ENCODE peak calls at places on chromosomes 3 and 15, in ten cellular contexts. One of them, this sample, is unnamed.

GRCh38 chr15:84929795-84930371 is 45.4 kb downstream of the SLC28A1 start:
- DNase-seq in activated CD8-positive, alpha-beta memory T cell treated with anti-CD3 and anti-CD28 coated beads, Interleukin-2, amount 10 ng/mL, durations not matched to agents 7 days and 5 days: no peak
- DNase-seq in heart left ventricle: no peak
- DNase-seq in T47D: no peak
- DNase-seq in HCT116: peak; percentile 94
- DNase-seq in PC-3: peak; percentile 99
- DNase-seq in cerebellar cortex: no peak
- DNase-seq in psoas muscle: no peak
- DNase-seq in OCI-M1: no peak
- DNase-seq in amniotic stem cell: peak; percentile 33
- DNase-seq in this sample: no peak

GRCh38 chr3:25508433-25508832 is 80.4 kb downstream of the RARB start:
- DNase-seq in PC-3: no peak
- DNase-seq in amniotic stem cell: no peak
- DNase-seq in T47D: no peak
- DNase-seq in psoas muscle: no peak
- DNase-seq in activated CD8-positive, alpha-beta memory T cell treated with anti-CD3 and anti-CD28 coated beads, Interleukin-2, amount 10 ng/mL, durations not matched to agents 7 days and 5 days: no peak
- DNase-seq in cerebellar cortex: no peak
- DNase-seq in HCT116: no peak
- DNase-seq in OCI-M1: no peak
- DNase-seq in heart left ventricle: no peak
- DNase-seq in this sample: no peak

GRCh38 chr3:46656778-46657556 is 36.5 kb downstream of the ALS2CL start:
- DNase-seq in T47D: no peak
- DNase-seq in PC-3: peak; percentile 55
- DNase-seq in HCT116: no peak
- DNase-seq in cerebellar cortex: peak; percentile 42
- DNase-seq in heart left ventricle: no peak
- DNase-seq in OCI-M1: no peak
- DNase-seq in amniotic stem cell: no peak
- DNase-seq in activated CD8-positive, alpha-beta memory T cell treated with anti-CD3 and anti-CD28 coated beads, Interleukin-2, amount 10 ng/mL, durations not matched to agents 7 days and 5 days: peak; percentile 26
- DNase-seq in psoas muscle: no peak
- DNase-seq in this sample: no peak

GRCh38 chr3:49650651-49651050 is 23.5 kb upstream of the APEH start:
- DNase-seq in cerebellar cortex: no peak
- DNase-seq in activated CD8-positive, alpha-beta memory T cell treated with anti-CD3 and anti-CD28 coated beads, Interleukin-2, amount 10 ng/mL, durations not matched to agents 7 days and 5 days: no peak
- DNase-seq in OCI-M1: no peak
- DNase-seq in heart left ventricle: peak; percentile 31
- DNase-seq in amniotic stem cell: no peak
- DNase-seq in PC-3: no peak
- DNase-seq in T47D: no peak
- DNase-seq in psoas muscle: peak; percentile 31
- DNase-seq in HCT116: no peak
- DNase-seq in this sample: no peak

GRCh38 chr15:90205050-90205848 is 4.1 kb downstream of the SEMA4B start:
- DNase-seq in OCI-M1: no peak
- DNase-seq in heart left ventricle: peak; percentile 20
- DNase-seq in activated CD8-positive, alpha-beta memory T cell treated with anti-CD3 and anti-CD28 coated beads, Interleukin-2, amount 10 ng/mL, durations not matched to agents 7 days and 5 days: no peak
- DNase-seq in T47D: no peak
- DNase-seq in PC-3: no peak
- DNase-seq in amniotic stem cell: no peak
- DNase-seq in HCT116: no peak
- DNase-seq in cerebellar cortex: no peak
- DNase-seq in psoas muscle: no peak
- DNase-seq in this sample: no peak

GRCh38 chr3:42546691-42547213 is 35.0 kb downstream of the SEC22C start:
- DNase-seq in HCT116: no peak
- DNase-seq in psoas muscle: no peak
- DNase-seq in cerebellar cortex: no peak
- DNase-seq in T47D: no peak
- DNase-seq in OCI-M1: no peak
- DNase-seq in amniotic stem cell: no peak
- DNase-seq in PC-3: no peak
- DNase-seq in heart left ventricle: no peak
- DNase-seq in activated CD8-positive, alpha-beta memory T cell treated with anti-CD3 and anti-CD28 coated beads, Interleukin-2, amount 10 ng/mL, durations not matched to agents 7 days and 5 days: no peak
- DNase-seq in this sample: no peak

GRCh38 chr3:99899603-99900002 is 81.9 kb downstream of the CMSS1 start:
- DNase-seq in heart left ventricle: no peak
- DNase-seq in HCT116: no peak
- DNase-seq in T47D: no peak
- DNase-seq in cerebellar cortex: no peak
- DNase-seq in OCI-M1: no peak
- DNase-seq in amniotic stem cell: no peak
- DNase-seq in activated CD8-positive, alpha-beta memory T cell treated with anti-CD3 and anti-CD28 coated beads, Interleukin-2, amount 10 ng/mL, durations not matched to agents 7 days and 5 days: no peak
- DNase-seq in PC-3: no peak
- DNase-seq in psoas muscle: no peak
- DNase-seq in this sample: no peak

GRCh38 chr3:115627180-115628074 is 4.1 kb downstream of the GAP43 start:
- DNase-seq in heart left ventricle: no peak
- DNase-seq in psoas muscle: no peak
- DNase-seq in amniotic stem cell: no peak
- DNase-seq in HCT116: no peak
- DNase-seq in cerebellar cortex: peak; percentile 31
- DNase-seq in T47D: no peak
- DNase-seq in PC-3: no peak
- DNase-seq in OCI-M1: no peak
- DNase-seq in activated CD8-positive, alpha-beta memory T cell treated with anti-CD3 and anti-CD28 coated beads, Interleukin-2, amount 10 ng/mL, durations not matched to agents 7 days and 5 days: no peak
- DNase-seq in this sample: no peak

GRCh38 chr3:51777985-51778384 is 1.1 kb downstream of the IQCF6 start:
- DNase-seq in OCI-M1: no peak
- DNase-seq in HCT116: no peak
- DNase-seq in amniotic stem cell: no peak
- DNase-seq in psoas muscle: peak; percentile 72
- DNase-seq in heart left ventricle: peak; percentile 79
- DNase-seq in activated CD8-positive, alpha-beta memory T cell treated with anti-CD3 and anti-CD28 coated beads, Interleukin-2, amount 10 ng/mL, durations not matched to agents 7 days and 5 days: no peak
- DNase-seq in PC-3: peak; percentile 5
- DNase-seq in T47D: no peak
- DNase-seq in cerebellar cortex: peak; percentile 5
- DNase-seq in this sample: peak; percentile 58

GRCh38 chr3:4588410-4588809 is 95.3 kb downstream of the ITPR1 start:
- DNase-seq in heart left ventricle: no peak
- DNase-seq in PC-3: peak; percentile 51
- DNase-seq in activated CD8-positive, alpha-beta memory T cell treated with anti-CD3 and anti-CD28 coated beads, Interleukin-2, amount 10 ng/mL, durations not matched to agents 7 days and 5 days: no peak
- DNase-seq in psoas muscle: no peak
- DNase-seq in cerebellar cortex: peak; percentile 29
- DNase-seq in amniotic stem cell: no peak
- DNase-seq in OCI-M1: peak; percentile 26
- DNase-seq in T47D: no peak
- DNase-seq in HCT116: no peak
- DNase-seq in this sample: no peak

GRCh38 chr3:30315452-30315851 is 290.9 kb upstream of the TGFBR2 start:
- DNase-seq in amniotic stem cell: no peak
- DNase-seq in HCT116: no peak
- DNase-seq in heart left ventricle: no peak
- DNase-seq in T47D: no peak
- DNase-seq in psoas muscle: no peak
- DNase-seq in cerebellar cortex: no peak
- DNase-seq in PC-3: no peak
- DNase-seq in OCI-M1: no peak
- DNase-seq in activated CD8-positive, alpha-beta memory T cell treated with anti-CD3 and anti-CD28 coated beads, Interleukin-2, amount 10 ng/mL, durations not matched to agents 7 days and 5 days: no peak
- DNase-seq in this sample: no peak

GRCh38 chr3:37174532-37175126 is at the start of gene LRRFIP2:
- DNase-seq in OCI-M1: peak; percentile 73
- DNase-seq in amniotic stem cell: no peak
- DNase-seq in HCT116: no peak
- DNase-seq in psoas muscle: no peak
- DNase-seq in activated CD8-positive, alpha-beta memory T cell treated with anti-CD3 and anti-CD28 coated beads, Interleukin-2, amount 10 ng/mL, durations not matched to agents 7 days and 5 days: peak; percentile 53
- DNase-seq in cerebellar cortex: no peak
- DNase-seq in T47D: no peak
- DNase-seq in heart left ventricle: no peak
- DNase-seq in PC-3: peak; percentile 85
- DNase-seq in this sample: no peak

GRCh38 chr3:152617609-152618008 is 217.3 kb upstream of the P2RY1 start:
- DNase-seq in cerebellar cortex: no peak
- DNase-seq in HCT116: no peak
- DNase-seq in heart left ventricle: no peak
- DNase-seq in activated CD8-positive, alpha-beta memory T cell treated with anti-CD3 and anti-CD28 coated beads, Interleukin-2, amount 10 ng/mL, durations not matched to agents 7 days and 5 days: no peak
- DNase-seq in OCI-M1: no peak
- DNase-seq in T47D: no peak
- DNase-seq in psoas muscle: no peak
- DNase-seq in amniotic stem cell: no peak
- DNase-seq in PC-3: no peak
- DNase-seq in this sample: no peak

GRCh38 chr3:58403513-58404109 is 30.0 kb downstream of the PDHB start:
- DNase-seq in activated CD8-positive, alpha-beta memory T cell treated with anti-CD3 and anti-CD28 coated beads, Interleukin-2, amount 10 ng/mL, durations not matched to agents 7 days and 5 days: no peak
- DNase-seq in PC-3: no peak
- DNase-seq in HCT116: no peak
- DNase-seq in T47D: no peak
- DNase-seq in OCI-M1: no peak
- DNase-seq in psoas muscle: no peak
- DNase-seq in amniotic stem cell: no peak
- DNase-seq in cerebellar cortex: no peak
- DNase-seq in heart left ventricle: no peak
- DNase-seq in this sample: no peak

GRCh38 chr15:58602823-58603222 is 146.7 kb downstream of the ADAM10 start:
- DNase-seq in PC-3: no peak
- DNase-seq in amniotic stem cell: no peak
- DNase-seq in activated CD8-positive, alpha-beta memory T cell treated with anti-CD3 and anti-CD28 coated beads, Interleukin-2, amount 10 ng/mL, durations not matched to agents 7 days and 5 days: no peak
- DNase-seq in HCT116: no peak
- DNase-seq in psoas muscle: no peak
- DNase-seq in OCI-M1: no peak
- DNase-seq in T47D: no peak
- DNase-seq in cerebellar cortex: no peak
- DNase-seq in heart left ventricle: no peak
- DNase-seq in this sample: no peak

GRCh38 chr15:68354923-68355322 is 77.0 kb downstream of the ITGA11 start:
- DNase-seq in HCT116: peak; percentile 64
- DNase-seq in PC-3: peak; percentile 92
- DNase-seq in activated CD8-positive, alpha-beta memory T cell treated with anti-CD3 and anti-CD28 coated beads, Interleukin-2, amount 10 ng/mL, durations not matched to agents 7 days and 5 days: no peak
- DNase-seq in OCI-M1: no peak
- DNase-seq in amniotic stem cell: no peak
- DNase-seq in cerebellar cortex: no peak
- DNase-seq in T47D: no peak
- DNase-seq in psoas muscle: no peak
- DNase-seq in heart left ventricle: no peak
- DNase-seq in this sample: no peak

GRCh38 chr15:59276225-59277178 is 69.9 kb downstream of the LDHAL6B start:
- DNase-seq in T47D: no peak
- DNase-seq in psoas muscle: no peak
- DNase-seq in cerebellar cortex: no peak
- DNase-seq in amniotic stem cell: no peak
- DNase-seq in OCI-M1: no peak
- DNase-seq in activated CD8-positive, alpha-beta memory T cell treated with anti-CD3 and anti-CD28 coated beads, Interleukin-2, amount 10 ng/mL, durations not matched to agents 7 days and 5 days: no peak
- DNase-seq in HCT116: peak; percentile 90
- DNase-seq in heart left ventricle: no peak
- DNase-seq in PC-3: peak; percentile 94
- DNase-seq in this sample: no peak

GRCh38 chr3:21665444-21665843 is 85.6 kb downstream of the ZNF385D start:
- DNase-seq in OCI-M1: no peak
- DNase-seq in cerebellar cortex: peak; percentile 47
- DNase-seq in HCT116: no peak
- DNase-seq in heart left ventricle: no peak
- DNase-seq in activated CD8-positive, alpha-beta memory T cell treated with anti-CD3 and anti-CD28 coated beads, Interleukin-2, amount 10 ng/mL, durations not matched to agents 7 days and 5 days: no peak
- DNase-seq in psoas muscle: no peak
- DNase-seq in T47D: no peak
- DNase-seq in amniotic stem cell: no peak
- DNase-seq in PC-3: peak; percentile 68
- DNase-seq in this sample: no peak

GRCh38 chr15:99371180-99372103 is 120.2 kb downstream of the LRRC28 start:
- DNase-seq in amniotic stem cell: no peak
- DNase-seq in HCT116: no peak
- DNase-seq in psoas muscle: no peak
- DNase-seq in T47D: no peak
- DNase-seq in activated CD8-positive, alpha-beta memory T cell treated with anti-CD3 and anti-CD28 coated beads, Interleukin-2, amount 10 ng/mL, durations not matched to agents 7 days and 5 days: no peak
- DNase-seq in cerebellar cortex: no peak
- DNase-seq in PC-3: no peak
- DNase-seq in heart left ventricle: no peak
- DNase-seq in OCI-M1: peak; percentile 37
- DNase-seq in this sample: no peak